ENCODE peak calls at places on chromosomes 12 and 14, in four cellular contexts. One of them, this sample, is unnamed.

GRCh38 chr12:45585522-45586230 is 143.8 kb upstream of the ARID2 start:
- DNase-seq in endothelial cell of umbilical vein: no peak
- DNase-seq in HepG2: no peak
- DNase-seq in GM12878: no peak
- DNase-seq in this sample: no peak

GRCh38 chr14:61221906-61222305 is 59.2 kb downstream of the TMEM30B start:
- DNase-seq in HepG2: no peak
- DNase-seq in endothelial cell of umbilical vein: no peak
- DNase-seq in GM12878: no peak
- DNase-seq in this sample: no peak

GRCh38 chr14:61258985-61259384 is 22.2 kb downstream of the TMEM30B start:
- DNase-seq in HepG2: no peak
- DNase-seq in endothelial cell of umbilical vein: no peak
- DNase-seq in GM12878: no peak
- DNase-seq in this sample: no peak

GRCh38 chr12:56241424-56242205 is 11.8 kb downstream of the SLC39A5 start:
- DNase-seq in GM12878: no peak
- DNase-seq in HepG2: no peak
- DNase-seq in endothelial cell of umbilical vein: no peak
- DNase-seq in this sample: no peak

GRCh38 chr14:98957211-98958047 is 314.6 kb downstream of the BCL11B start:
- DNase-seq in endothelial cell of umbilical vein: no peak
- DNase-seq in GM12878: no peak
- DNase-seq in HepG2: no peak
- DNase-seq in this sample: no peak

GRCh38 chr14:32015166-32015565 is 61.9 kb upstream of the ARHGAP5 start:
- DNase-seq in HepG2: no peak
- DNase-seq in GM12878: no peak
- DNase-seq in endothelial cell of umbilical vein: no peak
- DNase-seq in this sample: no peak

GRCh38 chr12:24088751-24089150 is 139.3 kb upstream of the SOX5 start:
- DNase-seq in GM12878: no peak
- DNase-seq in endothelial cell of umbilical vein: peak
- DNase-seq in HepG2: no peak
- DNase-seq in this sample: no peak

GRCh38 chr12:105982022-105982421 is 156.7 kb downstream of the NUAK1 start:
- DNase-seq in GM12878: no peak
- DNase-seq in endothelial cell of umbilical vein: no peak
- DNase-seq in HepG2: no peak
- DNase-seq in this sample: no peak

GRCh38 chr14:27040552-27040951 is 442.7 kb upstream of the NOVA1 start:
- DNase-seq in HepG2: no peak
- DNase-seq in GM12878: no peak
- DNase-seq in endothelial cell of umbilical vein: no peak
- DNase-seq in this sample: no peak

GRCh38 chr14:23513005-23513412 is 38.6 kb downstream of the ZFHX2 start:
- DNase-seq in HepG2: no peak
- DNase-seq in endothelial cell of umbilical vein: no peak
- DNase-seq in GM12878: no peak
- DNase-seq in this sample: no peak

GRCh38 chr14:39628087-39628486 is 195.9 kb upstream of the FBXO33 start:
- DNase-seq in HepG2: no peak
- DNase-seq in endothelial cell of umbilical vein: no peak
- DNase-seq in GM12878: no peak
- DNase-seq in this sample: no peak

GRCh38 chr14:33357225-33358010 is 418.7 kb downstream of the NPAS3 start:
- DNase-seq in HepG2: no peak
- DNase-seq in endothelial cell of umbilical vein: no peak
- DNase-seq in GM12878: no peak
- DNase-seq in this sample: no peak

GRCh38 chr12:15199886-15200285 is 21.3 kb downstream of the RERG start:
- DNase-seq in GM12878: no peak
- DNase-seq in endothelial cell of umbilical vein: no peak
- DNase-seq in HepG2: no peak
- DNase-seq in this sample: no peak

GRCh38 chr12:60489071-60489470 is 893.2 kb downstream of the SLC16A7 start:
- DNase-seq in GM12878: no peak
- DNase-seq in HepG2: no peak
- DNase-seq in endothelial cell of umbilical vein: no peak
- DNase-seq in this sample: no peak

GRCh38 chr12:101876861-101877815 is at the start of gene DRAM1:
- DNase-seq in endothelial cell of umbilical vein: peak
- DNase-seq in HepG2: peak
- DNase-seq in GM12878: no peak
- DNase-seq in this sample: peak
- TF ChIP-seq MYC in endothelial cell of umbilical vein: no peak
- TF ChIP-seq MYC in HepG2: peak
- TF ChIP-seq MYC in GM12878: no peak
- TF ChIP-seq MYC in this sample: peak

DNA sequence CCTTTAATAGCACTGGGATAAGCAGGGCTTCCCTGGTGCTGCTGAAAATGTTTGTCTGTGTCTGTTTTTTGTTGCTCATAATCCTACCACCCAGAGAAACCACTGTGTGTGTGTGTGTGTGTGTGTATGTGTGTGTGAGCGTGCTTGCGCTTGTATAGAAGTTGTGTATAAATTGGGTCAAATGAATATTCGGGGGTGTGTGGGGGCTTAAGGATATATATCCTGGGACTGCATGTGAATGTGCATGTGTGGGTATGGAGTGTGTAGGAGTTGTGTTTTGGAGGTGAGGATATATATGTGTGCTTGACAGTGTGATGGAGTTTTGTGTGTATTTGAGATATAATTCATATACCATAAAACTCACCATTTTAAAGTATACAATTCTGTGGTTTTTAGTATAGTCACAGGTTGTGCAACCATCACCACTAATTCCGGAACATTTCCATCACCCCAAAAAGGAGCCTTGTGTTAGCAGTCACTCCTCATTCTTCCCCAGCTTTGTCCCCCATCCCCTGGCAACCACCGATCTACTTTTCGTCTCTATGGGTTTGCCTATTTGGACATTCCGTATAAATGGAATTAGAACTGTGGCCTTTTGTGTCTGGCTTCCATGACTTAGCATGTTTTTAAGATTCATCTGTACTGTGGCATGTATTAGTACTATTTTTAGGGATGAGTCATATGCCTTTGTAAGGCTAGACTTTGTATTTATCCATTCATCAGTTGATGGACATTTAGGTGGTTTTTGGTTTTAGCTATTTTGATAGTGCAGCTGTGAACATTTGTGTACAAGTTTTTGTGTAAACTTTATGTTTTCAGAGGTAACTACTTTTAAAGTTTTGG is 25.6 kb downstream of the TCTN1 start:
- DNase-seq in endothelial cell of umbilical vein: peak
- DNase-seq in GM12878: no peak
- DNase-seq in HepG2: no peak
- DNase-seq in this sample: no peak
- H2AFZ ChIP-seq in endothelial cell of umbilical vein: no peak
- H2AFZ ChIP-seq in GM12878: no peak
- H2AFZ ChIP-seq in HepG2: no peak
- H2AFZ ChIP-seq in this sample: peak

DNA sequence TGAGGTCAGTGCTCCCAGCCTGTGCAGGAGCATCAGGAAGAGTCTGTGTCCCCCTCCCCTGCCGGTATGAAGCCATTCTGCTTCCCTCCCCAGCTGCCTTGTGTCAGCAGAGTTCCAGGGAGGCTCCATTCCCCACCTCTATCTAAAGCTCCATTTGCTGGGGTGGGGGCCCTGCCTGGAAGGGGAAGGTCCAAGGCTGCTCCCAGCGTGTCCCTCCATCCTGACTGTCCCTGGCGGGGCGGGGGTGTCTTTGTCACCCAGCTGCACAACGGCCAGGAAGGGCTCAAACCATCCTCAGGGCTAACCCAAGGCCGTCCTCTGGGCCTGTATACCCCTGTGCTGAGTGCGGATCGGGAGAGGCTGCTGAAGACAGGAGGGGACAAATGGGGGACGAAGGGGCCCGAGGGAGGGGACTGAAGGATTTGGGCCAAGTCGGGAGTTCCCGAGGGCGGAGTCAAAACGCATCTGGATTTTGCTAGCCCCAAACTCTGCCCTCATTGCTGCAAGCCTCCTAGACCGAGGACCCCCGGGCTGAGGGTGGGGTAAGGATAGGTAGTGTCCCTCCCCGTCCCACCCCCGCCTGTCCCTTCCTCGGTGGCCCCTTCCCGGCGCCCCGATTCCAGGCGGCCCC is 737 bp upstream of the ACVRL1 start:
- DNase-seq in GM12878: no peak
- DNase-seq in endothelial cell of umbilical vein: no peak
- DNase-seq in HepG2: no peak
- DNase-seq in this sample: peak
- TF ChIP-seq MYC in GM12878: no peak
- TF ChIP-seq MYC in endothelial cell of umbilical vein: no peak
- TF ChIP-seq MYC in HepG2: no peak
- TF ChIP-seq MYC in this sample: no peak

GRCh38 chr12:41439134-41439533 is 251.0 kb downstream of the PDZRN4 start:
- DNase-seq in GM12878: no peak
- DNase-seq in endothelial cell of umbilical vein: no peak
- DNase-seq in HepG2: no peak
- DNase-seq in this sample: no peak
- H2AFZ ChIP-seq in GM12878: no peak
- H2AFZ ChIP-seq in endothelial cell of umbilical vein: no peak
- H2AFZ ChIP-seq in HepG2: no peak
- H2AFZ ChIP-seq in this sample: no peak

GRCh38 chr12:503111-503761 is 43.5 kb downstream of the B4GALNT3 start:
- DNase-seq in GM12878: no peak
- DNase-seq in endothelial cell of umbilical vein: peak
- DNase-seq in HepG2: no peak
- DNase-seq in this sample: no peak
- TF ChIP-seq MYC in GM12878: no peak
- TF ChIP-seq MYC in endothelial cell of umbilical vein: no peak
- TF ChIP-seq MYC in HepG2: no peak
- TF ChIP-seq MYC in this sample: no peak

GRCh38 chr14:77124345-77125274 is 17.0 kb downstream of the ZDHHC22 start:
- DNase-seq in GM12878: no peak
- DNase-seq in HepG2: no peak
- DNase-seq in endothelial cell of umbilical vein: peak
- DNase-seq in this sample: peak
- H2AFZ ChIP-seq in GM12878: peak
- H2AFZ ChIP-seq in HepG2: no peak
- H2AFZ ChIP-seq in endothelial cell of umbilical vein: peak
- H2AFZ ChIP-seq in this sample: peak

GRCh38 chr12:40152783-40153383 is 47.0 kb upstream of the SLC2A13 start:
- DNase-seq in GM12878: no peak
- DNase-seq in HepG2: peak
- DNase-seq in endothelial cell of umbilical vein: peak
- DNase-seq in this sample: peak

GRCh38 chr12:40158592-40159111 is 52.8 kb upstream of the SLC2A13 start:
- DNase-seq in endothelial cell of umbilical vein: no peak
- DNase-seq in GM12878: no peak
- DNase-seq in HepG2: no peak
- DNase-seq in this sample: no peak

GRCh38 chr12:40157307-40157706 is 51.4 kb upstream of the SLC2A13 start:
- DNase-seq in GM12878: no peak
- DNase-seq in HepG2: no peak
- DNase-seq in endothelial cell of umbilical vein: no peak
- DNase-seq in this sample: no peak

GRCh38 chr12:40156031-40156764 is 50.3 kb upstream of the SLC2A13 start:
- DNase-seq in endothelial cell of umbilical vein: no peak
- DNase-seq in GM12878: no peak
- DNase-seq in HepG2: no peak
- DNase-seq in this sample: no peak

GRCh38 chr12:40154381-40154780 is 48.5 kb upstream of the SLC2A13 start:
- DNase-seq in endothelial cell of umbilical vein: no peak
- DNase-seq in HepG2: no peak
- DNase-seq in GM12878: no peak
- DNase-seq in this sample: no peak
- TF ChIP-seq MYC in endothelial cell of umbilical vein: no peak
- TF ChIP-seq MYC in HepG2: no peak
- TF ChIP-seq MYC in GM12878: no peak
- TF ChIP-seq MYC in this sample: no peak

GRCh38 chr12:27524489-27524835 is 456 bp downstream of the PPFIBP1 start:
- DNase-seq in GM12878: no peak
- DNase-seq in endothelial cell of umbilical vein: no peak
- DNase-seq in HepG2: no peak
- DNase-seq in this sample: no peak
- H2AFZ ChIP-seq in GM12878: peak
- H2AFZ ChIP-seq in endothelial cell of umbilical vein: no peak
- H2AFZ ChIP-seq in HepG2: peak
- H2AFZ ChIP-seq in this sample: peak

This sample was measured in K562.